ENCODE peak calls at places on chromosome 15, in eight cellular contexts. O is Calu3, U is fibroblast of mammary gland, L is Panc1, G is right lobe of liver, X is ovary, E is cardiac fibroblast, M is foreskin fibroblast. W is an unnamed sample.

GRCh38 chr15:45714501-45715488 is 80.0 kb downstream of the SQOR start:
- DNase-seq in U (peak), G (peak), X (no peak), O (peak), E (peak), M (peak), L (no peak), W (peak)

GRCh38 chr15:95793226-95793625 is 537.3 kb upstream of the NR2F2 start:
- DNase-seq in L (no peak), O (no peak), X (no peak), U (no peak), G (no peak), M (peak), E (no peak), W (no peak)

GRCh38 chr15:25329685-25330084 is 109.1 kb downstream of the UBE3A start:
- DNase-seq in E (no peak), M (no peak), L (no peak), U (no peak), O (no peak), G (no peak), X (no peak), W (no peak)

GRCh38 chr15:30985081-30985531 is 6.3 kb downstream of the MTMR10 start:
- DNase-seq in M (peak), X (no peak), O (no peak), U (peak), E (peak), G (no peak), L (no peak), W (peak)

GRCh38 chr15:51982770-51983103 is 11.2 kb upstream of the LEO1 start:
- DNase-seq in L (no peak), O (no peak), G (no peak), E (no peak), M (no peak), X (no peak), U (no peak), W (no peak)

GRCh38 chr15:36429707-36430106 is 149.7 kb upstream of the CDIN1 start:
- DNase-seq in X (no peak), M (no peak), L (no peak), G (no peak), E (no peak), U (no peak), O (no peak), W (no peak)

GRCh38 chr15:39786444-39787056 is 3.9 kb upstream of the FSIP1 start:
- DNase-seq in M (peak), E (peak), U (peak), O (peak), X (no peak), G (no peak), L (no peak), W (no peak)

GRCh38 chr15:28921336-28921735 is 35.6 kb downstream of the APBA2 start:
- DNase-seq in L (no peak), E (no peak), M (no peak), O (no peak), U (no peak), G (no peak), X (no peak), W (no peak)

GRCh38 chr15:51828621-51829359 is 663 bp upstream of the TMOD3 start:
- DNase-seq in O (peak), M (no peak), U (no peak), X (no peak), L (no peak), E (no peak), G (no peak), W (no peak)

GRCh38 chr15:85464471-85464870 is 84.1 kb downstream of the AKAP13 start:
- DNase-seq in O (no peak), E (no peak), G (no peak), M (no peak), X (no peak), U (no peak), L (no peak), W (no peak)

GRCh38 chr15:31327674-31328424 is 1.2 kb downstream of the KLF13 start:
- DNase-seq in E (peak), L (no peak), O (peak), U (peak), X (peak), G (peak), M (peak), W (peak)

GRCh38 chr15:36498401-36498800 is 81.0 kb upstream of the CDIN1 start:
- DNase-seq in U (no peak), O (no peak), L (no peak), G (no peak), X (no peak), E (peak), M (no peak), W (no peak)

GRCh38 chr15:29631076-29632070 is 190.9 kb downstream of the TJP1 start:
- DNase-seq in E (no peak), X (no peak), U (no peak), O (no peak), L (no peak), M (no peak), G (no peak), W (no peak)

GRCh38 chr15:100711479-100712130 is 109.2 kb downstream of the ASB7 start:
- DNase-seq in L (no peak), O (no peak), X (no peak), U (no peak), M (peak), G (no peak), E (peak), W (no peak)

GRCh38 chr15:38853608-38854007 is 289.0 kb upstream of the RASGRP1 start:
- DNase-seq in L (no peak), X (no peak), E (peak), G (no peak), M (peak), U (peak), O (peak), W (no peak)

GRCh38 chr15:99909914-99910313 is 176.7 kb upstream of the LYSMD4 start:
- DNase-seq in U (no peak), E (peak), L (no peak), G (no peak), X (no peak), O (no peak), M (no peak), W (no peak)

GRCh38 chr15:38176155-38176554 is 76.5 kb upstream of the SPRED1 start:
- DNase-seq in O (no peak), E (peak), U (peak), X (no peak), L (no peak), M (peak), G (no peak), W (no peak)

GRCh38 chr15:36356511-36356910 is 222.9 kb upstream of the CDIN1 start:
- DNase-seq in G (no peak), U (no peak), E (no peak), M (peak), L (no peak), O (no peak), X (no peak), W (no peak)

GRCh38 chr15:39692464-39693327 is 89.9 kb downstream of the FSIP1 start:
- DNase-seq in X (no peak), E (peak), M (no peak), O (no peak), L (no peak), U (no peak), G (no peak), W (no peak)

GRCh38 chr15:31136016-31136415 is 34.5 kb upstream of the TRPM1 start:
- DNase-seq in L (no peak), M (no peak), G (no peak), E (no peak), U (no peak), O (no peak), X (no peak), W (no peak)

GRCh38 chr15:57327985-57328471 is 48.3 kb upstream of the CGNL1 start:
- DNase-seq in L (no peak), G (no peak), O (no peak), U (peak), E (peak), M (peak), X (no peak), W (peak)

GRCh38 chr15:84981054-84981710 is 474 bp upstream of the PDE8A start:
- DNase-seq in E (peak), X (peak), O (peak), L (peak), U (peak), G (peak), M (peak), W (peak)

GRCh38 chr15:40843183-40843884 is 514 bp upstream of the SPINT1 start:
- DNase-seq in O (no peak), X (no peak), U (no peak), L (no peak), G (no peak), M (no peak), E (no peak), W (no peak)

GRCh38 chr15:72864681-72865080 is 81.1 kb upstream of the ADPGK start:
- DNase-seq in E (no peak), U (no peak), G (no peak), X (no peak), O (no peak), M (no peak), L (no peak), W (no peak)

GRCh38 chr15:95470997-95471692 is 859.4 kb upstream of the NR2F2 start:
- DNase-seq in U (peak), L (no peak), G (no peak), M (no peak), X (peak), O (no peak), E (peak), W (peak)

GRCh38 chr15:69723404-69724097 is 270.9 kb downstream of the RPLP1 start:
- DNase-seq in X (no peak), M (no peak), U (no peak), L (no peak), E (no peak), O (no peak), G (no peak), W (no peak)

GRCh38 chr15:85542895-85543331 is 162.5 kb downstream of the AKAP13 start:
- DNase-seq in L (no peak), O (peak), M (no peak), U (peak), G (no peak), X (no peak), E (no peak), W (no peak)

GRCh38 chr15:94206463-94207167 is 24.7 kb upstream of the MCTP2 start:
- DNase-seq in G (no peak), O (no peak), E (no peak), U (peak), L (no peak), M (peak), X (no peak), W (no peak)

GRCh38 chr15:89772933-89773583 is 3.1 kb upstream of the MESP2 start:
- DNase-seq in X (no peak), G (no peak), L (no peak), M (peak), U (no peak), O (no peak), E (peak), W (no peak)

GRCh38 chr15:67006089-67007065 is 59.0 kb upstream of the SMAD3 start:
- DNase-seq in L (no peak), U (peak), M (no peak), E (no peak), G (no peak), O (no peak), X (no peak), W (no peak)

GRCh38 chr15:41096178-41096577 is 19.9 kb downstream of the INO80 start:
- DNase-seq in U (no peak), M (no peak), X (no peak), L (no peak), E (no peak), G (no peak), O (no peak), W (no peak)

GRCh38 chr15:22226034-22226790 is 145.9 kb downstream of the OR4M2 start:
- DNase-seq in L (no peak), M (no peak), E (no peak), O (no peak), G (no peak), X (no peak), U (no peak), W (no peak)

GRCh38 chr15:44468713-44469385 is 41.4 kb downstream of the CTDSPL2 start:
- DNase-seq in O (no peak), X (no peak), L (peak), M (peak), U (peak), G (no peak), E (peak), W (no peak)

GRCh38 chr15:42367041-42367440 is 7.7 kb downstream of the CAPN3 start:
- DNase-seq in G (no peak), E (peak), X (no peak), U (peak), M (peak), L (no peak), O (no peak), W (no peak)

GRCh38 chr15:80636675-80637074 is 58.4 kb upstream of the ABHD17C start:
- DNase-seq in G (no peak), U (no peak), X (no peak), M (no peak), L (no peak), E (no peak), O (no peak), W (no peak)

GRCh38 chr15:99149366-99149765 is 44.5 kb downstream of the SYNM start:
- DNase-seq in X (no peak), U (no peak), O (no peak), E (no peak), G (no peak), L (no peak), M (no peak), W (peak)

GRCh38 chr15:82530006-82530405 is 10.3 kb downstream of the RPS17 start:
- DNase-seq in X (no peak), M (no peak), G (no peak), U (no peak), L (no peak), E (no peak), O (no peak), W (no peak)

GRCh38 chr15:34217587-34218225 is 7.1 kb upstream of the EMC4 start:
- DNase-seq in L (no peak), U (peak), O (no peak), X (no peak), M (peak), E (no peak), G (no peak), W (no peak)

GRCh38 chr15:43883571-43883970 is 56.8 kb downstream of the WDR76 start:
- DNase-seq in E (no peak), X (no peak), G (no peak), O (no peak), L (no peak), U (no peak), M (no peak), W (no peak)

DNA sequence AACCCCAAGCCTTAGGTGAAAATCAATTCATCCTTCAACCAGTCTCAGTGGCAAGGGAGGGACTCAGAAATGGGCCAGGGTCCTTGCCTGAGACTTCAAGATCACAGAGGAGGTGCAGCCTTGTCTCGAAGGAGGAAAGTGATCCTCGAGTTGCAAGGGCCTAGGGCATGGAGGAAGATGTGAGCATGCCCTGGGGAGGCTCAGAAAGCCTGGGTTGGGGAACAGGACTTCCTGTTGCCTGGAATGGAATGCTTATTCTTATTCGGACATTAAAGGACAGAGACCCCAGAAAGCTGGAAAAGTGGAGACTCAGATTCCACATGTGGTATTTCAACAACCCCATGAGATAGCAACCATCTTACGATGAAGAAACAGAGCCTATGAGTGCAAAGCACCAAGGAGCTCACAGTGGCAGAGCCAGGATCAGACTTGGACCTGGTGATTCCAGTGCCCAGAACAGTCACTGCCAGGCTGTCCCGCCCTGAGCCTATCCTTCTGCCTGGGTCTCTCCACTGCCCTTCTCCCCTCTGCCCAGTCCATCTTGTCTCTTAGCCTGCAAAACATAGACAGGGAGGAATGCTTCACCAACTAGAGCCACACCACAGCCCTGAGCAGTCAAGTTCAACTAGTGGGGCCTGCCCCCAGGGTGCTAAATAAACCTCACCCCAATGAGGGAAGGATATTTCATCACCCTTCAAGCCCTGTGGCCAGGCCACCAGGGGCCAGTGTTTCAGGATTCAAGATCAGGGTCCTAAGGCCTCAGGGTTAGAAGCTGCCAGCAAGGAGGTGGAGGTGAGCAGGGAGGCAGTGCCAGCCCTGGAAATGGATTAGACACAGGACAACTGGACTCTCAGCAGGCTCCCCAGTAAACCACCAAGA is 21.9 kb downstream of the DAPK2 start:
- DNase-seq in M (peak), G (no peak), L (no peak), O (no peak), X (no peak), E (peak), U (no peak), W (no peak)
- TF ChIP-seq CTCF in M (no peak), G (peak), L (no peak), O (no peak), X (no peak), E (no peak), U (peak), W (no peak)

GRCh38 chr15:79406191-79406590 is 25.9 kb upstream of the MINAR1 start:
- DNase-seq in E (no peak), L (no peak), U (no peak), X (no peak), O (no peak), G (no peak), M (no peak), W (no peak)
- TF ChIP-seq CTCF in E (no peak), L (no peak), U (no peak), X (no peak), O (no peak), G (no peak), M (no peak), W (no peak)

GRCh38 chr15:83653639-83654378 is at the start of gene ADAMTSL3:
- DNase-seq in G (peak), U (peak), E (peak), M (peak), L (no peak), X (peak), O (peak), W (peak)

GRCh38 chr15:83656192-83656591 is 2.3 kb downstream of the ADAMTSL3 start:
- DNase-seq in E (no peak), G (no peak), U (no peak), X (no peak), M (no peak), L (no peak), O (no peak), W (no peak)

GRCh38 chr15:83653288-83653638 is 660 bp upstream of the ADAMTSL3 start:
- DNase-seq in G (no peak), X (peak), U (no peak), O (no peak), M (peak), L (no peak), E (no peak), W (no peak)

GRCh38 chr15:83655237-83655616 is 1.3 kb downstream of the ADAMTSL3 start:
- DNase-seq in L (no peak), M (no peak), O (no peak), G (no peak), X (no peak), E (no peak), U (no peak), W (no peak)

DNA sequence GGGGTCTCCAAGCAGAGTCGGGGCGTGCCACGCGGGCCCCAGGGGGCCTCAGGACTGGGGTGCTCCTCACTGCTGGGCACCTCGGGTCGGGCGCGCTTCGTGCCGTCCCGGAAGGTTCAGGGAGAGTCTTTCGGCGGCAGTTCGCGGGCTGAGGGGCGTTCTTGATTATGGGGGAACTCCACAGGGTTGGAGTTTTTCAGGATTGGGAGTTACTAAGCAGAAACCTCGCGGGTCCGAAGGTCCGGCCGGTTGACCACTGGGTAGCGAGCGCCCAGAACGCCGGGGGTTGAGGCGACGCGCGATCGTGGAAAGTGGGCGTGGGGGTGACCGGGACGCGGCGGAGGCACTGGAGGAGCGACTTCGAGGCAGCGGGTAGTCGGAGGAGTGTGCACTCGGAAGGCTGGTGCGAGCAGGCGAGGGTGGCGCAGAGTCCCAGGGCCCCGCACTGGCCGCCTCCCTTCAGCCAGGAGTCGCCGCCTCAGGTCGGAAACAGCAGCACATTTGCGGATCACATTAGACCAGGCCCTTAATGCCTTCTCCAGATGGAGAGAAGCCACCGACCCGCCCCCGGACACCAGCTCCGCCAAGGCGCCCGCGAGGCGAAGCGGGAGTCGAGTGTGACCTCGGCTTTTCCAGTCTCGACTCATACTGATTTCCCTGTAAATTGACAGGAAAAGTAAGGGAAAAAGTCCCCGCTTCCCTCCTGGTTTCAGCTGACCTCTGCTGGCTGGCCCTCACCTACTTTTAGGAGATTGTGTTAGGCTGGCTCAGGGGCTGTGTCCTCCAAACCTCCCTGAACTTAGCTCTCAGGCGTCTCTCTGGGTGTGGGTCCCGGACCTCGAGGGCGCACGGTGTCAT is 685 bp downstream of the ADAMTSL3 start:
- DNase-seq in U (peak), L (no peak), O (no peak), G (peak), E (no peak), X (no peak), M (peak), W (no peak)
- TF ChIP-seq CTCF in U (no peak), L (no peak), O (no peak), G (no peak), E (no peak), X (no peak), M (no peak), W (no peak)

GRCh38 chr15:58770857-58771620 is at the start of gene MINDY2:
- DNase-seq in L (peak), X (peak), E (peak), U (peak), O (peak), M (peak), G (peak), W (peak)
- TF ChIP-seq CTCF in L (peak), X (peak), E (peak), U (no peak), O (peak), M (peak), G (peak), W (peak)

DNA sequence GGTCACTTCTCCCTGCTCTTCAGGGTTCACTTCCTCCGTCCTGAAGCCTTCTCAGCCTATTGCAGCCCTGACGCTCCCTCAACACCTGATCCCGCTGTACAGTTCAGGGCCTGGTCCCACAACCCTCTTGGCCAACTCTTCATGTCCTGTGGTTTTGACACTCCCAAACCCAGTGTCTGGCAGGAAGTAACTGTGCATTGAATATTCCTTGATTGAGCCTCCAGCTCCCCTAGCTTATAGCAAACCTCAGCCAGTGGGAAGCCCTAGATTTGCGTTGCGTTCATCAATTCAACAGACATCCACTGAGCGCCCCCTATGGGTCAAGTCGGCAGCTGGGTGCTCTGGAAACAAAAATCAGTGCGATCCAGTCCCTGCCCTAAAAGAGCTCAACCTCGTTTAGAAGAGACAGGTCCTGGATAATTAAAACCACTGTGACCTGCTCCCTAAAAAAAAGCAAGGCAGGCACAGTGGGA is 13.5 kb downstream of the UBAP1L start:
- DNase-seq in M (peak), E (peak), L (peak), O (peak), G (peak), X (peak), U (peak), W (peak)
- TF ChIP-seq CTCF in M (peak), E (peak), L (peak), O (peak), G (peak), X (peak), U (peak), W (peak)

W was measured in adrenal gland.